ENCODE peak calls at places on chromosomes 3 and 15, in six cellular contexts. U is neuronal stem cell, I is IMR-90, X is mesenchymal stem cell, R is H9, Z is H1. D is an unnamed sample.

GRCh38 chr15:100211855-100212850 is 129.6 kb downstream of the ADAMTS17 start:
- DNase-seq in X (peak), Z (no peak), I (no peak), U (no peak), R (no peak), D (peak)

GRCh38 chr3:136343873-136344281 is 93.7 kb downstream of the PCCB start:
- DNase-seq in Z (no peak), R (no peak), I (peak), X (peak), U (no peak), D (peak)

GRCh38 chr15:34647569-34648334 is 64.3 kb upstream of the GOLGA8B start:
- DNase-seq in U (no peak), Z (no peak), I (peak), X (no peak), R (no peak), D (no peak)

GRCh38 chr3:160921020-160921635 is 165.1 kb downstream of the PPM1L start:
- DNase-seq in I (peak), X (peak), R (peak), Z (no peak), U (no peak), D (peak)

GRCh38 chr3:42097166-42097946 is 6.2 kb downstream of the TRAK1 start:
- DNase-seq in I (peak), X (peak), Z (no peak), U (no peak), R (no peak), D (no peak)

GRCh38 chr3:184320099-184320445 is 5.7 kb downstream of the EIF4G1 start:
- DNase-seq in I (peak), Z (no peak), X (peak), U (no peak), R (no peak), D (peak)

GRCh38 chr3:14223595-14223994 is 45.0 kb downstream of the LSM3 start:
- DNase-seq in U (no peak), X (no peak), I (no peak), R (no peak), Z (no peak), D (peak)

GRCh38 chr3:190790185-190790584 is 72.3 kb downstream of the GMNC start:
- DNase-seq in Z (no peak), I (no peak), X (no peak), U (no peak), R (no peak), D (no peak)

GRCh38 chr15:60917469-60918130 is 311.5 kb downstream of the RORA start:
- DNase-seq in R (no peak), Z (no peak), X (peak), I (peak), U (no peak), D (no peak)

GRCh38 chr3:140465988-140466387 is 211.9 kb upstream of the TRIM42 start:
- DNase-seq in Z (no peak), X (no peak), I (no peak), U (no peak), R (no peak), D (no peak)

GRCh38 chr3:140467104-140467577 is 210.7 kb upstream of the TRIM42 start:
- DNase-seq in R (no peak), I (no peak), Z (no peak), X (peak), U (peak), D (peak)

GRCh38 chr3:140466535-140466934 is 211.3 kb upstream of the TRIM42 start:
- DNase-seq in Z (no peak), I (no peak), U (no peak), R (no peak), X (no peak), D (no peak)

GRCh38 chr3:140459462-140459861 is 218.4 kb upstream of the TRIM42 start:
- DNase-seq in Z (no peak), X (no peak), R (no peak), U (no peak), I (no peak), D (no peak)

DNA sequence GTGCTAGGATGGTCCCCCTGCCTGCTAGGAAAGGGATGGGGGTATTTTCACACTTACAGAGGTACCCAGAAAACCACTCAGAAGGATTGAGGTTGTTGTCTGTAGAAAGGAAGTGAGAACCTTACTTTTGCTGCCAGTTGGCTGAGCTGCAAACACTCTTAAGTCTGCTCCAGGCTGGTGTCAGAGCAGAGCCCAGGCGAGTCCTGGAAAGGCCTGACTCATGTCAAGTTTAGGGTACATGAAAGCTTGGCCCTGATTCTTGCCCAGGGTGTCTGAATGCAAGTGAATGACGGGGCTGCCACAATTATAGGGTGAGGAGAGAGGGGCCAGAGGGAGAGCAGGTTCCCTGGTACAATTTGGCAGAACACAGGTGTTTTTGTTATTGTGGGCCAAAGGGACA is 214.5 kb upstream of the TRIM42 start:
- DNase-seq in R (no peak), X (no peak), Z (no peak), I (no peak), U (no peak), D (no peak)
- H2AFZ ChIP-seq in R (no peak), X (no peak), Z (no peak), I (no peak), U (no peak), D (no peak)

GRCh38 chr3:108338901-108339545 is 42.7 kb downstream of the HHLA2 start:
- DNase-seq in I (no peak), U (no peak), R (no peak), X (no peak), Z (no peak), D (no peak)
- H3K9ac ChIP-seq in I (no peak), U (no peak), R (no peak), X (no peak), Z (no peak), D (no peak)

DNA sequence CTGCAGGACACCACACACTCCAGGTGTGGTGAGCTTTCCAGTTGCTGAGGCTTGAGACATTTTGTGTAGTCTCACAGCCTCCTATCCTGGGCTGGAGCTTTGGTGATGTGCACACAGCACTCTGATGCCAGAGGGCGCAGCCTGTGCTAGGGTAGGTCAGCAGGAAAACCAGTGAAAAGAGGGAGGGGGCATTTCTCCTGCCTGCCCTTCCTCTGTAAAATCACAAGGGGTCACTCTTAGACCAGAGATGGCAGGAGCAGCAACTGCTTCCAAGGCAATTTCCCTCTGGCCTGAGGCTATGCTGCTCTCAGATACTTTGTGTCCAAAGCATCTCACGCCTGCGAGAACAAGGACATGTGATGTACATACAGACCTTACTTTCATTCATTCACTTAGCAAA is 16.5 kb upstream of the MUSTN1 start:
- DNase-seq in X (peak), U (peak), Z (peak), R (peak), I (peak), D (peak)
- H2BK120ac ChIP-seq in X (no peak), U (no peak), Z (no peak), R (no peak), I (no peak), D (no peak)

GRCh38 chr15:64099379-64099778 is 3.6 kb downstream of the SNX1 start:
- DNase-seq in R (no peak), U (no peak), X (no peak), I (no peak), Z (no peak), D (no peak)

GRCh38 chr15:64093627-64094417 is at the start of gene CIAO2A:
- DNase-seq in R (peak), Z (peak), X (peak), U (peak), I (peak), D (peak)

GRCh38 chr15:64095795-64096485 is at the start of gene SNX1:
- DNase-seq in U (peak), X (peak), Z (peak), I (peak), R (peak), D (peak)

GRCh38 chr15:64095431-64095794 is 369 bp upstream of the SNX1 start:
- DNase-seq in I (no peak), U (no peak), Z (no peak), R (no peak), X (no peak), D (peak)

GRCh38 chr15:64096486-64097431 is 977 bp downstream of the SNX1 start:
- DNase-seq in I (peak), U (no peak), R (no peak), X (peak), Z (no peak), D (no peak)
- H2AFZ ChIP-seq in I (peak), U (peak), R (no peak), X (no peak), Z (peak), D (no peak)

DNA sequence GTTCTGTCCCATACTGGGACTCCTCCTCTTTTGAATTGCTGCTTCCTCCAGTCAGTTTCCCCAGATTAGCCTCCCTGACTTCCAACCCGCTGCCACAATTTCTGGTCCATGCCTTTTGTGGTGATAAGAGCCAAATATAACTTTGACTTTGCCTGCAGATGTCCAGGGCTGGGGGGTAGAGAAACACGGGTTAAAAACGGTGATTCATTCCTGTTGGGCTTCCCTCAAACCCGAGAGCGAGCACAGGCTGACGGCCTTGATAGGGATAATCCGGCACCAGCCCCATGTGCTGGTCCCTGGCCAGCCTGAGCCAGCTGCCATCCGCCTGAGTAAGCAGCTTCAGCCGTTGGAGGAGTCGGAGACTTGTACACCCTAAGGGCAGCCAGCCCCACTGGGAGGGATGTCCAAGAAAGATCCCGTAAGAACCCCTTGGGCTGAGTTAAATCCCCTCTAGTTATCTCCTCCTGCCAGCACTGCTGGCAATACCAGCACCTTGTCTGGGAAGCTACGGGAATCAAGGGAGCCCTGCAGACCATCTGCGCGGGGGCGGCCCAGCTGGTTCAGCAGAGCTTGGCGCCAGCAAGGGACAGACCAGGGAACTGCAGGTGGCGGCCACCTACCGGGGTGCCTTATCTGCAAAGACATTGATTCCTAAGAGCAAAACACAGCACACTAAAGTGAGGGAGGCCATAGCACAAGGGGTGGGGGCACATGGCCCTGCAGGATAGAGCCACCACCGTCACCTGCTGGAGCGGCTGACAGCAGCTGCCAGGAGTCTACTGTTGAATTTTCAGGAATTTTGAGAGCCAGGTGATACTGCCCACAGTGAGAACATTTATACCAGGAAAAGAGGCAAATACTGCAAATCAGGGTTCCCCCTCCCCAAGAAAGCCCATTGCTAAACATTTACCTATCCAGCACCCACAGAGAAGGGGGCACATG is 18.1 kb downstream of the CSPG4 start:
- DNase-seq in I (peak), X (peak), U (no peak), Z (no peak), R (peak), D (peak)
- H3K9ac ChIP-seq in I (peak), X (peak), U (no peak), Z (no peak), R (no peak), D (no peak)

GRCh38 chr3:64916192-64916798 is 228.5 kb upstream of the ADAMTS9 start:
- DNase-seq in X (peak), U (no peak), I (no peak), R (no peak), Z (no peak), D (no peak)
- H2BK120ac ChIP-seq in X (no peak), U (no peak), I (no peak), R (no peak), Z (no peak), D (peak)

GRCh38 chr15:74742422-74742821 is 6.2 kb upstream of the CYP1A2 start:
- DNase-seq in U (no peak), R (no peak), X (no peak), I (no peak), Z (no peak), D (no peak)
- H2AFZ ChIP-seq in U (no peak), R (no peak), X (no peak), I (no peak), Z (no peak), D (no peak)

DNA sequence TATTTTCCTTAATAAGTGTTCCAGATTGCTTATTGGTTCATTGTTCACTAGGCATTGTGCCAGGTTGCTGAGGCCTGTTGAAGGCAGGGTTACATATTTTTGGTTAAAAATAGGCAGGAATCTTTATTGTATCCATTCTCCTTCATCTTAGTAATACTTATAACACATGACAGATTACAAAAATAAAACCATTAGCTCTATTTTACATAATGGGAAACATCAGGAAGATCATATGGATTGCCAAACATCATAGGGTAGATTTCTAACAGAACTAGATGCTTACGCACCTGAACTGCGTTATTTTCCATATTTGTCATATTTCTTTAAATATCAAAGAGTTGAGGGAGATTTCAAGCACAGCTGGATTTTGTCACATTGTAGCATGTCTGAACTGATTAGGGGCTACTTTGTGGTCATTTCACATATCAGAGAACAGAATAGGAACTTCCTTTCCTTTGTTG is 462.9 kb upstream of the SGO1 start:
- DNase-seq in I (peak), U (no peak), Z (no peak), R (no peak), X (no peak), D (no peak)
- H3K9ac ChIP-seq in I (no peak), U (no peak), Z (no peak), R (no peak), X (no peak), D (no peak)